ENCODE peak calls at places on chromosome 18, in six cellular contexts. X is lower lobe of right lung, D is kidney, K is K562, R is Karpas-422, B is H9. A is an unnamed sample.

GRCh38 chr18:2988041-2988794 is 24.7 kb downstream of the LPIN2 start:
- DNase-seq in X (no peak), D (no peak), K (no peak), R (no peak), B (no peak), A (peak)

GRCh38 chr18:48990497-48991298 is 39.9 kb upstream of the SMAD7 start:
- DNase-seq in X (no peak), D (peak), K (no peak), R (no peak), B (peak), A (peak)

GRCh38 chr18:44197837-44198236 is 482.9 kb upstream of the SETBP1 start:
- DNase-seq in X (no peak), D (no peak), K (no peak), R (no peak), B (no peak), A (no peak)

GRCh38 chr18:48002933-48003365 is 72.5 kb upstream of the SMAD2 start:
- DNase-seq in X (peak), D (peak), K (no peak), R (no peak), B (no peak), A (peak)

GRCh38 chr18:76264073-76264472 is 231.0 kb downstream of the ZNF516 start:
- DNase-seq in X (no peak), D (no peak), K (no peak), R (no peak), B (no peak), A (no peak)

GRCh38 chr18:47772374-47773248 is 157.8 kb downstream of the SMAD2 start:
- DNase-seq in X (peak), D (no peak), K (peak), R (peak), B (peak), A (peak)

GRCh38 chr18:54388203-54389142 is 30.8 kb downstream of the C18orf54 start:
- DNase-seq in X (no peak), D (no peak), K (peak), R (peak), B (peak), A (peak)

GRCh38 chr18:27723168-27723567 is 453.8 kb downstream of the CDH2 start:
- DNase-seq in X (no peak), D (no peak), K (no peak), R (no peak), B (no peak), A (no peak)

GRCh38 chr18:57859314-57859713 is 56.2 kb upstream of the ATP8B1 start:
- DNase-seq in X (no peak), D (no peak), K (peak), R (peak), B (peak), A (no peak)

GRCh38 chr18:26416652-26417150 is 131.7 kb downstream of the KCTD1 start:
- DNase-seq in X (no peak), D (no peak), K (no peak), R (no peak), B (no peak), A (no peak)

GRCh38 chr18:68928762-68929675 is 131.1 kb downstream of the CCDC102B start:
- DNase-seq in X (no peak), D (no peak), K (no peak), R (no peak), B (no peak), A (no peak)

GRCh38 chr18:49898421-49898820 is 85.1 kb upstream of the ACAA2 start:
- DNase-seq in X (no peak), D (no peak), K (peak), R (peak), B (peak), A (peak)

GRCh38 chr18:49850636-49851035 is 37.3 kb upstream of the ACAA2 start:
- DNase-seq in X (no peak), D (no peak), K (no peak), R (no peak), B (no peak), A (no peak)

GRCh38 chr18:4636957-4637356 is 181.8 kb upstream of the DLGAP1 start:
- DNase-seq in X (no peak), D (no peak), K (no peak), R (peak), B (no peak), A (no peak)

GRCh38 chr18:11859903-11860407 is 8.7 kb downstream of the CHMP1B start:
- DNase-seq in X (no peak), D (no peak), K (peak), R (peak), B (no peak), A (peak)
- H3K27ac ChIP-seq in X (no peak), D (no peak), K (peak), R (no peak), B (no peak), A (peak)

GRCh38 chr18:13268035-13268700 is 49.6 kb downstream of the LDLRAD4 start:
- DNase-seq in X (no peak), D (peak), K (no peak), R (no peak), B (peak), A (no peak)

GRCh38 chr18:13264986-13265900 is 46.7 kb downstream of the LDLRAD4 start:
- DNase-seq in X (no peak), D (peak), K (no peak), R (no peak), B (no peak), A (peak)

GRCh38 chr18:13265901-13266207 is 47.3 kb downstream of the LDLRAD4 start:
- DNase-seq in X (no peak), D (no peak), K (no peak), R (no peak), B (no peak), A (no peak)

GRCh38 chr18:13267517-13267916 is 49.0 kb downstream of the LDLRAD4 start:
- DNase-seq in X (no peak), D (peak), K (no peak), R (no peak), B (peak), A (peak)

GRCh38 chr18:13266208-13267100 is 47.9 kb downstream of the LDLRAD4 start:
- DNase-seq in X (peak), D (peak), K (no peak), R (no peak), B (no peak), A (no peak)
- H3K27ac ChIP-seq in X (peak), D (no peak), K (no peak), R (no peak), B (no peak), A (no peak)

DNA sequence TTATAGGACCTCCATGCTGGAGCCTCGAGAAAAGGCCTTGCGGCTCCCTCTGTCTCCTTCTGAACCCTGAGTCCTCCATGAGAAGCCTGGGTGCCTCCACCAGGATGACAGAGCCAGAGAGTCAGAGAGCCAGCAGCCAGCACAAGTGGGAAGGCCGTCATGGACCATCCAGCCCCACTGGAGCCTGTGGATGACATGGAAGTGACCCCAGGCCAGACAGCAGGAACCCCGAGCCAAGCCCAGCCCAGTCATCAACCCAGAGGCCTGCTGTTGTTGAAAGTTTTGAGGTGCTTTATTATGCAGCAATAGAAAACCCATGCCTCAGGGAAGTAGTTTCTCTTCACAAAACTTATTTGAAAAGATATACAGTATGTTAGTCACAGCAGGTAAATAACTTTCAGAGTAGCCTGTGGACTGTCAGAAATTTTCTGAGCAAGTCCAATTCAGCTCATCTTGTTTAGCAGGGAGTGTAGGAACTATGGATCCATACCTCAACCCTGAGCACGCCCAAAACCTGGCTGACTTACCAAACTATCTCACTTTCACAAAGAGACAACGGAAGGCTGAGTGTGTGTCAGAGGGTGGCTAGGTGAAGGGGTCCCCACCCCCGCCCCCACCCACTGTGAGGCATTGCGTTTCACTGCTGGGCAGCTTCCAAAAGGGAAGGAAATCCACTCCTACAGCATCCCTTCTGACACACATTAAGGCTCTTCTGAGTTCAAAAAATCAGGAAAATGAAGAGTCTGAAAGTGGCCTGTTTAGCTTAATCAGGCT is 79.9 kb upstream of the NDUFV2 start:
- DNase-seq in X (no peak), D (peak), K (no peak), R (no peak), B (no peak), A (no peak)
- H3K27ac ChIP-seq in X (no peak), D (no peak), K (peak), R (no peak), B (no peak), A (no peak)

GRCh38 chr18:22183647-22184161 is 14.3 kb downstream of the GATA6 start:
- DNase-seq in X (no peak), D (no peak), K (no peak), R (no peak), B (no peak), A (no peak)
- H3K27ac ChIP-seq in X (peak), D (peak), K (no peak), R (no peak), B (no peak), A (no peak)

GRCh38 chr18:79748321-79749157 is 49.2 kb upstream of the KCNG2 start:
- DNase-seq in X (no peak), D (no peak), K (no peak), R (no peak), B (no peak), A (no peak)
- H3K27ac ChIP-seq in X (no peak), D (no peak), K (no peak), R (no peak), B (no peak), A (no peak)

DNA sequence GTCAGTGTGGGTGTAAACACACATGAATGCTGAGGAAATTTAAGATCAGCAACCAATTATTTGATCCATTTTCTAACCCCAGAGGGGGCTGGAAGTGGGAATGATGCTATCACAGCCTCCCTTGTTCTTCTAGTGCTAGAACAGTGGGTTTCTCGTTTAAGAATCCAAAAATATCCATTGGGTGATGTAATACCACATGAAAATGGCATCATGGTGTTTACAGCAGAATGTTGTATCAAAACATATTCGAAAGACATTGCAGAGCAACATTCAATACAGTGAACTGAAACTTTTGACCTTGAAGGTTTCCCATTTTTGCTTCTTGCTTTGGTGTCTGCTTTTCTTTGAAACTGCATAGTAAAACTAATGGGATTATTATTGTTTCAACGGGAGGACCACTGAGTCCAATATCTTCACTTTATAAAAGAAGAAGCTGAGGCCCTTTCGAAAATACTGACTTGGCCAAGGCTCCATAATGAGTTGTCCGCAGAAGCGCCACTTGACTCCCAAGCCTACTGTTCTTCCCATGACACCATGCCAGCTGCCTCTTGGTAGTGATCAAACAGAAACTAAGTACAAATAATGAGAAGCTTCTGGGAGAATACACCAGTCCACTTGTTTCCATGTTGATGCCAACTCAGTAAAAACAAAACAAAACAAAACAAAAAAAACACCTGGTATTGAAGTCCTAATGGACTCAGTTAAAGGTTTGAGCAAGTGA is 106.1 kb downstream of the COLEC12 start:
- DNase-seq in X (no peak), D (no peak), K (no peak), R (no peak), B (no peak), A (no peak)
- H3K27ac ChIP-seq in X (no peak), D (no peak), K (no peak), R (no peak), B (no peak), A (peak)

GRCh38 chr18:21084511-21085078 is 27.0 kb downstream of the ROCK1 start:
- DNase-seq in X (no peak), D (no peak), K (no peak), R (no peak), B (no peak), A (no peak)
- H3K27ac ChIP-seq in X (no peak), D (no peak), K (no peak), R (no peak), B (no peak), A (no peak)

GRCh38 chr18:70415823-70416488 is 127.1 kb downstream of the SOCS6 start:
- DNase-seq in X (no peak), D (no peak), K (no peak), R (no peak), B (peak), A (no peak)
- H3K27ac ChIP-seq in X (no peak), D (no peak), K (no peak), R (no peak), B (no peak), A (no peak)

A was measured in SJSA1.